ENCODE peak calls at places on chromosomes 7 and 10, in seven cellular contexts. One of them, this sample, is unnamed.

GRCh38 chr10:128727114-128727513 is 600.9 kb upstream of the MKI67 start:
- DNase-seq in stomach: no peak
- DNase-seq in hepatocyte: no peak
- DNase-seq in NCI-H1436: no peak
- DNase-seq in activated effector memory CD4-positive, alpha-beta T cell treated with Interleukin-2 at 50 U/mL for 16 hours: no peak
- DNase-seq in T follicular helper cell: no peak
- DNase-seq in fibroblast of pulmonary artery: no peak
- DNase-seq in this sample: no peak

GRCh38 chr7:64946772-64947171 is 43.7 kb downstream of the ZNF273 start:
- DNase-seq in NCI-H1436: peak
- DNase-seq in stomach: no peak
- DNase-seq in hepatocyte: peak
- DNase-seq in fibroblast of pulmonary artery: peak
- DNase-seq in activated effector memory CD4-positive, alpha-beta T cell treated with Interleukin-2 at 50 U/mL for 16 hours: no peak
- DNase-seq in T follicular helper cell: no peak
- DNase-seq in this sample: no peak

GRCh38 chr10:10804998-10805737 is 212.5 kb upstream of the CELF2 start:
- DNase-seq in activated effector memory CD4-positive, alpha-beta T cell treated with Interleukin-2 at 50 U/mL for 16 hours: no peak
- DNase-seq in stomach: no peak
- DNase-seq in NCI-H1436: no peak
- DNase-seq in fibroblast of pulmonary artery: peak
- DNase-seq in T follicular helper cell: no peak
- DNase-seq in hepatocyte: peak
- DNase-seq in this sample: peak

GRCh38 chr7:101258243-101258731 is 13.4 kb upstream of the FIS1 start:
- DNase-seq in NCI-H1436: no peak
- DNase-seq in stomach: no peak
- DNase-seq in hepatocyte: no peak
- DNase-seq in activated effector memory CD4-positive, alpha-beta T cell treated with Interleukin-2 at 50 U/mL for 16 hours: no peak
- DNase-seq in fibroblast of pulmonary artery: no peak
- DNase-seq in T follicular helper cell: no peak
- DNase-seq in this sample: no peak

GRCh38 chr7:4083513-4083912 is 598.6 kb upstream of the FOXK1 start:
- DNase-seq in activated effector memory CD4-positive, alpha-beta T cell treated with Interleukin-2 at 50 U/mL for 16 hours: no peak
- DNase-seq in T follicular helper cell: no peak
- DNase-seq in stomach: no peak
- DNase-seq in hepatocyte: no peak
- DNase-seq in fibroblast of pulmonary artery: no peak
- DNase-seq in NCI-H1436: no peak
- DNase-seq in this sample: no peak

GRCh38 chr7:4840097-4840501 is 21.7 kb downstream of the PAPOLB start:
- DNase-seq in T follicular helper cell: no peak
- DNase-seq in stomach: peak
- DNase-seq in NCI-H1436: no peak
- DNase-seq in fibroblast of pulmonary artery: no peak
- DNase-seq in activated effector memory CD4-positive, alpha-beta T cell treated with Interleukin-2 at 50 U/mL for 16 hours: no peak
- DNase-seq in hepatocyte: no peak
- DNase-seq in this sample: no peak

GRCh38 chr10:14403846-14404623 is 73.3 kb upstream of the FRMD4A start:
- DNase-seq in fibroblast of pulmonary artery: no peak
- DNase-seq in stomach: no peak
- DNase-seq in NCI-H1436: no peak
- DNase-seq in hepatocyte: no peak
- DNase-seq in T follicular helper cell: no peak
- DNase-seq in activated effector memory CD4-positive, alpha-beta T cell treated with Interleukin-2 at 50 U/mL for 16 hours: no peak
- DNase-seq in this sample: no peak

GRCh38 chr10:14507156-14507555 is 176.4 kb upstream of the FRMD4A start:
- DNase-seq in NCI-H1436: peak
- DNase-seq in T follicular helper cell: peak
- DNase-seq in activated effector memory CD4-positive, alpha-beta T cell treated with Interleukin-2 at 50 U/mL for 16 hours: no peak
- DNase-seq in fibroblast of pulmonary artery: no peak
- DNase-seq in hepatocyte: no peak
- DNase-seq in stomach: no peak
- DNase-seq in this sample: no peak

GRCh38 chr7:82110146-82110823 is 333.3 kb downstream of the CACNA2D1 start:
- DNase-seq in NCI-H1436: peak
- DNase-seq in activated effector memory CD4-positive, alpha-beta T cell treated with Interleukin-2 at 50 U/mL for 16 hours: no peak
- DNase-seq in stomach: no peak
- DNase-seq in fibroblast of pulmonary artery: no peak
- DNase-seq in hepatocyte: no peak
- DNase-seq in T follicular helper cell: no peak
- DNase-seq in this sample: no peak

GRCh38 chr10:125687507-125688185 is 4.7 kb upstream of the TEX36 start:
- DNase-seq in T follicular helper cell: no peak
- DNase-seq in hepatocyte: no peak
- DNase-seq in activated effector memory CD4-positive, alpha-beta T cell treated with Interleukin-2 at 50 U/mL for 16 hours: no peak
- DNase-seq in fibroblast of pulmonary artery: no peak
- DNase-seq in NCI-H1436: no peak
- DNase-seq in stomach: no peak
- DNase-seq in this sample: no peak

GRCh38 chr7:5523052-5523711 is 99.5 kb upstream of the TNRC18 start:
- DNase-seq in hepatocyte: peak
- DNase-seq in stomach: no peak
- DNase-seq in fibroblast of pulmonary artery: peak
- DNase-seq in T follicular helper cell: no peak
- DNase-seq in activated effector memory CD4-positive, alpha-beta T cell treated with Interleukin-2 at 50 U/mL for 16 hours: no peak
- DNase-seq in NCI-H1436: no peak
- DNase-seq in this sample: peak

GRCh38 chr7:76149847-76150691 is 51.6 kb upstream of the SRRM3 start:
- DNase-seq in hepatocyte: no peak
- DNase-seq in activated effector memory CD4-positive, alpha-beta T cell treated with Interleukin-2 at 50 U/mL for 16 hours: no peak
- DNase-seq in T follicular helper cell: no peak
- DNase-seq in fibroblast of pulmonary artery: no peak
- DNase-seq in stomach: no peak
- DNase-seq in NCI-H1436: no peak
- DNase-seq in this sample: no peak

GRCh38 chr10:92542458-92542857 is 31.4 kb downstream of the IDE start:
- DNase-seq in fibroblast of pulmonary artery: no peak
- DNase-seq in stomach: no peak
- DNase-seq in hepatocyte: no peak
- DNase-seq in activated effector memory CD4-positive, alpha-beta T cell treated with Interleukin-2 at 50 U/mL for 16 hours: no peak
- DNase-seq in T follicular helper cell: no peak
- DNase-seq in NCI-H1436: no peak
- DNase-seq in this sample: no peak

GRCh38 chr7:142629588-142630260 is 119.5 kb upstream of the PRSS1 start:
- DNase-seq in activated effector memory CD4-positive, alpha-beta T cell treated with Interleukin-2 at 50 U/mL for 16 hours: no peak
- DNase-seq in NCI-H1436: no peak
- DNase-seq in hepatocyte: peak
- DNase-seq in fibroblast of pulmonary artery: peak
- DNase-seq in T follicular helper cell: no peak
- DNase-seq in stomach: no peak
- DNase-seq in this sample: peak

GRCh38 chr10:131140606-131141005 is 170.9 kb downstream of the TCERG1L start:
- DNase-seq in T follicular helper cell: no peak
- DNase-seq in stomach: no peak
- DNase-seq in NCI-H1436: no peak
- DNase-seq in activated effector memory CD4-positive, alpha-beta T cell treated with Interleukin-2 at 50 U/mL for 16 hours: no peak
- DNase-seq in hepatocyte: no peak
- DNase-seq in fibroblast of pulmonary artery: no peak
- DNase-seq in this sample: no peak

GRCh38 chr7:1662101-1662500 is 8.0 kb upstream of the ELFN1 start:
- DNase-seq in fibroblast of pulmonary artery: no peak
- DNase-seq in T follicular helper cell: no peak
- DNase-seq in activated effector memory CD4-positive, alpha-beta T cell treated with Interleukin-2 at 50 U/mL for 16 hours: no peak
- DNase-seq in NCI-H1436: no peak
- DNase-seq in stomach: no peak
- DNase-seq in hepatocyte: no peak
- DNase-seq in this sample: no peak

GRCh38 chr7:77348371-77348813 is 67.8 kb downstream of the GSAP start:
- DNase-seq in fibroblast of pulmonary artery: peak
- DNase-seq in stomach: peak
- DNase-seq in NCI-H1436: no peak
- DNase-seq in hepatocyte: no peak
- DNase-seq in T follicular helper cell: no peak
- DNase-seq in activated effector memory CD4-positive, alpha-beta T cell treated with Interleukin-2 at 50 U/mL for 16 hours: no peak
- DNase-seq in this sample: peak

GRCh38 chr10:102368072-102368471 is 27.4 kb upstream of the NFKB2 start:
- DNase-seq in NCI-H1436: no peak
- DNase-seq in hepatocyte: no peak
- DNase-seq in fibroblast of pulmonary artery: no peak
- DNase-seq in T follicular helper cell: no peak
- DNase-seq in stomach: no peak
- DNase-seq in activated effector memory CD4-positive, alpha-beta T cell treated with Interleukin-2 at 50 U/mL for 16 hours: no peak
- DNase-seq in this sample: no peak

GRCh38 chr10:116960066-116960465 is 44.9 kb downstream of the SHTN1 start:
- DNase-seq in NCI-H1436: no peak
- DNase-seq in fibroblast of pulmonary artery: peak
- DNase-seq in hepatocyte: no peak
- DNase-seq in T follicular helper cell: no peak
- DNase-seq in activated effector memory CD4-positive, alpha-beta T cell treated with Interleukin-2 at 50 U/mL for 16 hours: no peak
- DNase-seq in stomach: no peak
- DNase-seq in this sample: peak

GRCh38 chr10:51523440-51523839 is 176.0 kb downstream of the CSTF2T start:
- DNase-seq in NCI-H1436: no peak
- DNase-seq in activated effector memory CD4-positive, alpha-beta T cell treated with Interleukin-2 at 50 U/mL for 16 hours: no peak
- DNase-seq in fibroblast of pulmonary artery: no peak
- DNase-seq in hepatocyte: no peak
- DNase-seq in stomach: no peak
- DNase-seq in T follicular helper cell: no peak
- DNase-seq in this sample: no peak

GRCh38 chr10:83539528-83540308 is 599.6 kb upstream of the GHITM start:
- DNase-seq in hepatocyte: peak
- DNase-seq in activated effector memory CD4-positive, alpha-beta T cell treated with Interleukin-2 at 50 U/mL for 16 hours: no peak
- DNase-seq in NCI-H1436: no peak
- DNase-seq in T follicular helper cell: no peak
- DNase-seq in fibroblast of pulmonary artery: peak
- DNase-seq in stomach: no peak
- DNase-seq in this sample: peak

GRCh38 chr7:155341463-155341983 is 43.8 kb downstream of the INSIG1 start:
- DNase-seq in hepatocyte: no peak
- DNase-seq in activated effector memory CD4-positive, alpha-beta T cell treated with Interleukin-2 at 50 U/mL for 16 hours: no peak
- DNase-seq in fibroblast of pulmonary artery: no peak
- DNase-seq in stomach: no peak
- DNase-seq in T follicular helper cell: no peak
- DNase-seq in NCI-H1436: no peak
- DNase-seq in this sample: no peak

GRCh38 chr7:123054357-123055133 is 59.0 kb upstream of the TAS2R16 start:
- DNase-seq in T follicular helper cell: no peak
- DNase-seq in hepatocyte: peak
- DNase-seq in NCI-H1436: peak
- DNase-seq in activated effector memory CD4-positive, alpha-beta T cell treated with Interleukin-2 at 50 U/mL for 16 hours: no peak
- DNase-seq in fibroblast of pulmonary artery: no peak
- DNase-seq in stomach: peak
- DNase-seq in this sample: no peak

GRCh38 chr7:96246972-96247371 is 74.9 kb downstream of the SLC25A13 start:
- DNase-seq in hepatocyte: no peak
- DNase-seq in T follicular helper cell: no peak
- DNase-seq in stomach: no peak
- DNase-seq in fibroblast of pulmonary artery: no peak
- DNase-seq in activated effector memory CD4-positive, alpha-beta T cell treated with Interleukin-2 at 50 U/mL for 16 hours: no peak
- DNase-seq in NCI-H1436: peak
- DNase-seq in this sample: no peak

GRCh38 chr7:16071246-16071857 is 350.0 kb downstream of the CRPPA start:
- DNase-seq in activated effector memory CD4-positive, alpha-beta T cell treated with Interleukin-2 at 50 U/mL for 16 hours: no peak
- DNase-seq in fibroblast of pulmonary artery: peak
- DNase-seq in NCI-H1436: peak
- DNase-seq in stomach: no peak
- DNase-seq in hepatocyte: peak
- DNase-seq in T follicular helper cell: no peak
- DNase-seq in this sample: peak